ENCODE peak calls at places on chromosomes 5 and 9, in ten cellular contexts. One of them, this sample, is unnamed.
A peak's percentile ranks its signal among the peaks of the same experiment; 100 is the strongest.

GRCh38 chr5:9186069-9186468 is 359.8 kb downstream of the SEMA5A start:
- DNase-seq in right lobe of liver: no peak
- DNase-seq in cardiac fibroblast: no peak
- DNase-seq in NCI-H510A treated with DMSO at 0.1 percent for 48 hours: no peak
- DNase-seq in NCI-H460: no peak
- DNase-seq in D341Med: no peak
- DNase-seq in activated CD4-positive, alpha-beta T cell treated with anti-CD3 and anti-CD28 coated beads, Interleukin-2, amount 10 ng/mL, durations not matched to agents 24 days and 14 days: no peak
- DNase-seq in NCI-H226: no peak
- DNase-seq in stimulated activated CD4-positive, alpha-beta T cell treated with anti-CD3 and anti-CD28 coated beads, Interleukin-1b, Interleukin-23, amount 100 ng/mL, for 24 hours: no peak
- DNase-seq in hypothalamus: no peak
- DNase-seq in this sample: no peak

GRCh38 chr5:79743846-79744605 is 54.4 kb downstream of the CMYA5 start:
- DNase-seq in activated CD4-positive, alpha-beta T cell treated with anti-CD3 and anti-CD28 coated beads, Interleukin-2, amount 10 ng/mL, durations not matched to agents 24 days and 14 days: no peak
- DNase-seq in NCI-H226: no peak
- DNase-seq in stimulated activated CD4-positive, alpha-beta T cell treated with anti-CD3 and anti-CD28 coated beads, Interleukin-1b, Interleukin-23, amount 100 ng/mL, for 24 hours: no peak
- DNase-seq in hypothalamus: no peak
- DNase-seq in cardiac fibroblast: no peak
- DNase-seq in NCI-H460: no peak
- DNase-seq in NCI-H510A treated with DMSO at 0.1 percent for 48 hours: no peak
- DNase-seq in D341Med: no peak
- DNase-seq in right lobe of liver: no peak
- DNase-seq in this sample: no peak

GRCh38 chr5:39469173-39469572 is 44.4 kb upstream of the DAB2 start:
- DNase-seq in NCI-H226: no peak
- DNase-seq in D341Med: no peak
- DNase-seq in NCI-H510A treated with DMSO at 0.1 percent for 48 hours: no peak
- DNase-seq in cardiac fibroblast: no peak
- DNase-seq in activated CD4-positive, alpha-beta T cell treated with anti-CD3 and anti-CD28 coated beads, Interleukin-2, amount 10 ng/mL, durations not matched to agents 24 days and 14 days: no peak
- DNase-seq in hypothalamus: no peak
- DNase-seq in right lobe of liver: no peak
- DNase-seq in NCI-H460: no peak
- DNase-seq in stimulated activated CD4-positive, alpha-beta T cell treated with anti-CD3 and anti-CD28 coated beads, Interleukin-1b, Interleukin-23, amount 100 ng/mL, for 24 hours: no peak
- DNase-seq in this sample: no peak

GRCh38 chr5:38317887-38318286 is 59.5 kb downstream of the EGFLAM start:
- DNase-seq in right lobe of liver: no peak
- DNase-seq in NCI-H510A treated with DMSO at 0.1 percent for 48 hours: no peak
- DNase-seq in NCI-H226: no peak
- DNase-seq in cardiac fibroblast: no peak
- DNase-seq in stimulated activated CD4-positive, alpha-beta T cell treated with anti-CD3 and anti-CD28 coated beads, Interleukin-1b, Interleukin-23, amount 100 ng/mL, for 24 hours: no peak
- DNase-seq in hypothalamus: no peak
- DNase-seq in activated CD4-positive, alpha-beta T cell treated with anti-CD3 and anti-CD28 coated beads, Interleukin-2, amount 10 ng/mL, durations not matched to agents 24 days and 14 days: no peak
- DNase-seq in NCI-H460: no peak
- DNase-seq in D341Med: no peak
- DNase-seq in this sample: no peak

GRCh38 chr9:96203867-96204412 is 98.0 kb downstream of the HSD17B3 start:
- DNase-seq in D341Med: no peak
- DNase-seq in cardiac fibroblast: no peak
- DNase-seq in activated CD4-positive, alpha-beta T cell treated with anti-CD3 and anti-CD28 coated beads, Interleukin-2, amount 10 ng/mL, durations not matched to agents 24 days and 14 days: no peak
- DNase-seq in stimulated activated CD4-positive, alpha-beta T cell treated with anti-CD3 and anti-CD28 coated beads, Interleukin-1b, Interleukin-23, amount 100 ng/mL, for 24 hours: no peak
- DNase-seq in NCI-H510A treated with DMSO at 0.1 percent for 48 hours: no peak
- DNase-seq in NCI-H226: no peak
- DNase-seq in right lobe of liver: no peak
- DNase-seq in hypothalamus: no peak
- DNase-seq in NCI-H460: no peak
- DNase-seq in this sample: no peak

GRCh38 chr9:76218868-76219462 is 175.3 kb downstream of the RFK start:
- DNase-seq in activated CD4-positive, alpha-beta T cell treated with anti-CD3 and anti-CD28 coated beads, Interleukin-2, amount 10 ng/mL, durations not matched to agents 24 days and 14 days: no peak
- DNase-seq in NCI-H460: peak; percentile 22
- DNase-seq in right lobe of liver: no peak
- DNase-seq in cardiac fibroblast: no peak
- DNase-seq in NCI-H226: no peak
- DNase-seq in hypothalamus: no peak
- DNase-seq in D341Med: no peak
- DNase-seq in NCI-H510A treated with DMSO at 0.1 percent for 48 hours: no peak
- DNase-seq in stimulated activated CD4-positive, alpha-beta T cell treated with anti-CD3 and anti-CD28 coated beads, Interleukin-1b, Interleukin-23, amount 100 ng/mL, for 24 hours: no peak
- DNase-seq in this sample: no peak

GRCh38 chr5:30239331-30240022 is 954.0 kb upstream of the CDH6 start:
- DNase-seq in NCI-H510A treated with DMSO at 0.1 percent for 48 hours: no peak
- DNase-seq in stimulated activated CD4-positive, alpha-beta T cell treated with anti-CD3 and anti-CD28 coated beads, Interleukin-1b, Interleukin-23, amount 100 ng/mL, for 24 hours: no peak
- DNase-seq in right lobe of liver: no peak
- DNase-seq in NCI-H226: no peak
- DNase-seq in hypothalamus: no peak
- DNase-seq in activated CD4-positive, alpha-beta T cell treated with anti-CD3 and anti-CD28 coated beads, Interleukin-2, amount 10 ng/mL, durations not matched to agents 24 days and 14 days: no peak
- DNase-seq in cardiac fibroblast: no peak
- DNase-seq in D341Med: no peak
- DNase-seq in NCI-H460: no peak
- DNase-seq in this sample: no peak

GRCh38 chr9:98312365-98312764 is 56.9 kb upstream of the TBC1D2 start:
- DNase-seq in stimulated activated CD4-positive, alpha-beta T cell treated with anti-CD3 and anti-CD28 coated beads, Interleukin-1b, Interleukin-23, amount 100 ng/mL, for 24 hours: no peak
- DNase-seq in NCI-H460: no peak
- DNase-seq in right lobe of liver: no peak
- DNase-seq in NCI-H226: no peak
- DNase-seq in NCI-H510A treated with DMSO at 0.1 percent for 48 hours: no peak
- DNase-seq in hypothalamus: no peak
- DNase-seq in cardiac fibroblast: no peak
- DNase-seq in D341Med: no peak
- DNase-seq in activated CD4-positive, alpha-beta T cell treated with anti-CD3 and anti-CD28 coated beads, Interleukin-2, amount 10 ng/mL, durations not matched to agents 24 days and 14 days: no peak
- DNase-seq in this sample: no peak

GRCh38 chr9:124858330-124859046 is 3.3 kb downstream of the RPL35 start:
- DNase-seq in activated CD4-positive, alpha-beta T cell treated with anti-CD3 and anti-CD28 coated beads, Interleukin-2, amount 10 ng/mL, durations not matched to agents 24 days and 14 days: no peak
- DNase-seq in cardiac fibroblast: no peak
- DNase-seq in D341Med: no peak
- DNase-seq in stimulated activated CD4-positive, alpha-beta T cell treated with anti-CD3 and anti-CD28 coated beads, Interleukin-1b, Interleukin-23, amount 100 ng/mL, for 24 hours: no peak
- DNase-seq in NCI-H460: no peak
- DNase-seq in hypothalamus: no peak
- DNase-seq in NCI-H226: no peak
- DNase-seq in right lobe of liver: no peak
- DNase-seq in NCI-H510A treated with DMSO at 0.1 percent for 48 hours: no peak
- DNase-seq in this sample: no peak

GRCh38 chr9:133428579-133429215 is 6.5 kb downstream of the ADAMTS13 start:
- DNase-seq in NCI-H460: no peak
- DNase-seq in NCI-H510A treated with DMSO at 0.1 percent for 48 hours: peak; percentile 37
- DNase-seq in stimulated activated CD4-positive, alpha-beta T cell treated with anti-CD3 and anti-CD28 coated beads, Interleukin-1b, Interleukin-23, amount 100 ng/mL, for 24 hours: no peak
- DNase-seq in NCI-H226: peak; percentile 21
- DNase-seq in right lobe of liver: no peak
- DNase-seq in D341Med: peak; percentile 65
- DNase-seq in hypothalamus: no peak
- DNase-seq in activated CD4-positive, alpha-beta T cell treated with anti-CD3 and anti-CD28 coated beads, Interleukin-2, amount 10 ng/mL, durations not matched to agents 24 days and 14 days: no peak
- DNase-seq in cardiac fibroblast: peak; percentile 6
- DNase-seq in this sample: no peak

This sample was measured in dorsolateral prefrontal cortex.